ENCODE peak calls at places on chromosomes 6 and 20, in five cellular contexts. M is naive thymus-derived CD4-positive, alpha-beta T cell; K is pancreas; I is gastrocnemius medialis; E is dorsolateral prefrontal cortex. O is an unnamed sample.

GRCh38 chr20:23269954-23270353 is 80.6 kb upstream of the NXT1 start:
- DNase-seq in K (no peak), M (no peak), I (no peak), E (no peak), O (no peak)

GRCh38 chr6:100721256-100721655 is 159.9 kb downstream of the ASCC3 start:
- DNase-seq in E (no peak), M (no peak), I (no peak), K (no peak), O (no peak)

GRCh38 chr6:157148391-157149323 is 174.7 kb downstream of the TMEM242 start:
- DNase-seq in E (peak), M (no peak), I (no peak), K (no peak), O (peak)

GRCh38 chr20:58236612-58237317 is 8.3 kb upstream of the ANKRD60 start:
- DNase-seq in E (peak), M (peak), I (peak), K (peak), O (peak)

GRCh38 chr6:4350571-4351505 is 215.5 kb upstream of the ECI2 start:
- DNase-seq in M (no peak), K (no peak), I (no peak), E (no peak), O (no peak)

GRCh38 chr6:162719528-162719927 is 8.0 kb downstream of the PRKN start:
- DNase-seq in K (no peak), E (no peak), I (no peak), M (no peak), O (no peak)

GRCh38 chr6:30264731-30265130 is 51.5 kb upstream of the TRIM26 start:
- DNase-seq in I (no peak), M (no peak), E (peak), K (no peak), O (no peak)

GRCh38 chr6:147200711-147201110 is 3.5 kb upstream of the STXBP5 start:
- DNase-seq in K (no peak), I (no peak), M (no peak), E (no peak), O (no peak)

GRCh38 chr6:147479857-147480256 is 28.6 kb upstream of the SAMD5 start:
- DNase-seq in K (no peak), I (no peak), E (no peak), M (no peak), O (no peak)

GRCh38 chr20:19937651-19938420 is 79.3 kb upstream of the NAA20 start:
- DNase-seq in M (no peak), I (no peak), K (no peak), E (no peak), O (no peak)

GRCh38 chr6:10416863-10417641 is 2.2 kb upstream of the TFAP2A start:
- DNase-seq in I (no peak), E (no peak), K (no peak), M (no peak), O (no peak)

GRCh38 chr6:129186988-129187387 is 304.1 kb downstream of the LAMA2 start:
- DNase-seq in E (no peak), M (no peak), I (no peak), K (no peak), O (no peak)

GRCh38 chr6:110049696-110050465 is 71.8 kb downstream of the GPR6 start:
- DNase-seq in E (no peak), K (no peak), I (no peak), M (no peak), O (no peak)

GRCh38 chr6:11317885-11318771 is 85.7 kb upstream of the NEDD9 start:
- DNase-seq in M (no peak), E (peak), I (no peak), K (peak), O (peak)

GRCh38 chr6:6057442-6058053 is 50.8 kb upstream of the NRN1 start:
- DNase-seq in M (no peak), K (no peak), I (no peak), E (no peak), O (no peak)

GRCh38 chr20:18750735-18751134 is 62.8 kb upstream of the SCP2D1 start:
- DNase-seq in E (no peak), K (no peak), M (no peak), I (no peak), O (no peak)

GRCh38 chr20:62760536-62761057 is 35.7 kb upstream of the MRGBP start:
- DNase-seq in K (no peak), M (no peak), E (no peak), I (no peak), O (peak)

GRCh38 chr20:62977613-62978558 is 25.4 kb downstream of the SLC17A9 start:
- DNase-seq in E (no peak), M (peak), I (no peak), K (no peak), O (no peak)

GRCh38 chr6:125503181-125503580 is 201.4 kb upstream of the HDDC2 start:
- DNase-seq in I (no peak), E (no peak), K (no peak), M (no peak), O (no peak)

GRCh38 chr6:26659042-26659359 is 545 bp downstream of the ZNF322 start:
- DNase-seq in I (no peak), K (no peak), M (no peak), E (no peak), O (no peak)

GRCh38 chr20:19403549-19403948 is 191.1 kb downstream of the SLC24A3 start:
- DNase-seq in I (no peak), M (no peak), K (no peak), E (no peak), O (no peak)

GRCh38 chr6:64831680-64832079 is 875.3 kb downstream of the EYS start:
- DNase-seq in M (no peak), I (no peak), K (no peak), E (no peak), O (no peak)

GRCh38 chr6:3813150-3813780 is 35.9 kb upstream of the FAM50B start:
- DNase-seq in M (no peak), E (no peak), K (no peak), I (peak), O (peak)

GRCh38 chr6:170291271-170292110 is 613 bp upstream of the DLL1 start:
- DNase-seq in E (peak), M (no peak), I (no peak), K (no peak), O (peak)

GRCh38 chr20:14997791-14998190 is 660.4 kb upstream of the FLRT3 start:
- DNase-seq in K (no peak), I (no peak), M (no peak), E (no peak), O (no peak)

GRCh38 chr6:120511712-120512111 is 822.6 kb downstream of the TBC1D32 start:
- DNase-seq in M (no peak), I (no peak), K (no peak), E (no peak), O (no peak)

GRCh38 chr20:17925300-17925939 is 43.2 kb downstream of the SNX5 start:
- DNase-seq in K (no peak), M (no peak), I (no peak), E (no peak), O (no peak)

GRCh38 chr6:28543671-28544131 is 18.0 kb downstream of the GPX5 start:
- DNase-seq in E (no peak), I (no peak), K (no peak), M (no peak), O (no peak)

GRCh38 chr6:134103004-134103403 is 50.6 kb upstream of the SLC2A12 start:
- DNase-seq in E (no peak), M (no peak), K (no peak), I (no peak), O (no peak)

GRCh38 chr20:58546756-58547526 is 31.7 kb upstream of the APCDD1L start:
- DNase-seq in M (no peak), K (no peak), I (no peak), E (no peak), O (no peak)

GRCh38 chr6:110628330-110628729 is 151.9 kb upstream of the SLC22A16 start:
- DNase-seq in I (no peak), M (no peak), K (no peak), E (no peak), O (no peak)

GRCh38 chr20:60057866-60058807 is 99.9 kb downstream of the CDH26 start:
- DNase-seq in I (peak), E (peak), M (no peak), K (peak), O (peak)

GRCh38 chr6:15504581-15505350 is 158.1 kb downstream of the DTNBP1 start:
- DNase-seq in I (peak), E (peak), K (no peak), M (no peak), O (peak)

GRCh38 chr6:6002005-6002808 is 4.5 kb downstream of the NRN1 start:
- DNase-seq in I (no peak), M (peak), K (no peak), E (no peak), O (no peak)

GRCh38 chr6:10146723-10147451 is 268.0 kb downstream of the TFAP2A start:
- DNase-seq in K (no peak), I (no peak), M (no peak), E (peak), O (no peak)

GRCh38 chr6:88867841-88868558 is 95.4 kb downstream of the RNGTT start:
- DNase-seq in E (no peak), K (no peak), M (no peak), I (no peak), O (no peak)

GRCh38 chr20:38073307-38074010 is 39.9 kb downstream of the RPRD1B start:
- DNase-seq in E (no peak), K (peak), I (peak), M (no peak), O (peak)

GRCh38 chr6:170052991-170053821 is 237.7 kb downstream of the DLL1 start:
- DNase-seq in K (no peak), E (no peak), I (no peak), M (no peak), O (peak)

GRCh38 chr6:40347571-40348011 is 239.6 kb downstream of the LRFN2 start:
- DNase-seq in E (no peak), K (no peak), I (no peak), M (no peak), O (no peak)

DNA sequence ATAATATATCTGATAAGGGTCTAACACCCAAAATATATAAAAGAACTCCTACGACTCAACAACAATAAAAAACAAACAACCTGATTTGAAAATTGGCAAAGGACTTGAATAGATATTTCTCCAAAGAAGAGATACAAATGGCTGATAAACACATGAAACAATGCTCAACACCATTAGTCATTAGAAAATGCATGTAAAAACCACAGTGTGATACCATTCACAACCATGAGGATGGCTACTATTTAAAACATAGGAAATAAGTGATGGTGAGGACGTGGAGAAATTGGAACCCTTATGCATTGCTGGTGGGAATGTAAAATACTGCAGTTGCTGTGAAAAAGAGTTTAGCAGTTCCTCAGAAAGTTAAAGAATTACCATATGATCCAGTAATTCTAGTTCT is 41.4 kb downstream of the PTGIS start:
- DNase-seq in I (no peak), M (no peak), E (no peak), K (no peak), O (no peak)
- H3K27ac ChIP-seq in I (peak), M (no peak), E (no peak), K (no peak), O (peak)

GRCh38 chr20:32823078-32823477 is 3.3 kb downstream of the MAPRE1 start:
- DNase-seq in M (no peak), K (no peak), E (no peak), I (no peak), O (no peak)

GRCh38 chr20:32823737-32824588 is 4.2 kb downstream of the MAPRE1 start:
- DNase-seq in K (no peak), E (no peak), M (no peak), I (no peak), O (no peak)

GRCh38 chr20:32820000-32820697 is 395 bp downstream of the MAPRE1 start:
- DNase-seq in K (peak), M (no peak), E (no peak), I (peak), O (peak)

GRCh38 chr20:32822189-32822588 is 2.4 kb downstream of the MAPRE1 start:
- DNase-seq in I (no peak), K (no peak), M (no peak), E (no peak), O (no peak)

GRCh38 chr20:32820698-32821378 is 1.1 kb downstream of the MAPRE1 start:
- DNase-seq in K (no peak), M (no peak), I (no peak), E (no peak), O (no peak)
- H3K27ac ChIP-seq in K (peak), M (peak), I (peak), E (peak), O (peak)

DNA sequence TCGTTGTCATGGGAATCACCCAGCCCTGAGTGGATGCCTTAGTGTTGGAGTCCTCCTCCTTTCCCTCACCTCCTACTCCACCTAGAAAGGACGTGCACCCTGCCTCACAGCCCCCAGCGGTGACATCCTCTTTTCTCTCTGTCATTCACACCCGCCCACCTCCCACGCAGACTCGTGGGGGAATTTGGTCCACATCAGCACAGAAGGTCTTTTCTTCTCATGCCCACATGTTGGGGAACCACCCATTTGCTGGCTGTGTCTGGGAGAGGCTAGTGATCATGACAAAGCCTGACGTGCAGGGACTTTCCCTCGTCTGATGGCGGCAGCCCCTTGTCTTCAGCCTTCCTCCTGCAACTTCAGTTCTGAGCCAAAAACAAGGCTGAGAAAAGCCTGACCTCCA is 96.0 kb upstream of the CNKSR3 start:
- DNase-seq in K (no peak), M (no peak), E (no peak), I (no peak), O (no peak)
- H3K27ac ChIP-seq in K (no peak), M (no peak), E (no peak), I (no peak), O (no peak)

DNA sequence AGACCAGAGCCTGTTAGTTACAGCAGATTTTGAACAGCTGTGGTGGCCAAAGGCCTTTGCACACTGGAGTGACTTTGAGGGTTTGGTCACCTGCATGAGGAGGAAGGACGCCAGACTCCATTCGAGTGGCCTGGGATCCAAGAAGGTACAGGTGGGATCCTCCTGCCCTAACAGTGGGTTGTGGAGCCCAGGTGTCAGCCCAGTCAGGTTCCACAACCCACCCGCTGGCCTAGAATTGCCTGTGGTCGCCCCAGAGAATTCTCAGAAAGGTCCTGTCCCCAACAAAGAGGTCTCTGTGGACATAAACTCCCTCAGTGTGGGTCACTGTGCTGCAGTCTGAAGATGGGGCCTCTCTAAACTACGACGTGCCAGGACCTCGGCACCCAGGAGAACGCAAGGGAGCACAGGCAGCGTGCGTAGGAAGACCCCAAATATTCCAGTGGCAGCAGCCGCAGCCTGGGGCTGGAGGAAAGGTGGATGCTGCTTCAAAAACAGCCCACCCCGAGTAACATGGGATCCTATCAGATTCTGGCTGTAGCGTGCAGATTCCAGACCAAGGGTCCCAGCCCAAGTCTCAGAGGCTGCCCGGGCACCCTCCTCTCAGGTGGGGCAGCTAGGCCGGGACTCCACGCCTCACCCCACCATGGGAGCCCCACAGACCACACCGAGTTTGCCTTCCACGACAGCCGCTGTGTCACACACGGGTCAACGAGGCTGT is 16.0 kb downstream of the ACSS1 start:
- DNase-seq in K (no peak), I (no peak), E (no peak), M (no peak), O (peak)
- H3K27ac ChIP-seq in K (peak), I (peak), E (peak), M (peak), O (peak)

GRCh38 chr20:46652699-46653098 is 1.4 kb upstream of the SLC13A3 start:
- DNase-seq in E (no peak), M (no peak), K (no peak), I (no peak), O (no peak)
- H3K27ac ChIP-seq in E (no peak), M (no peak), K (no peak), I (no peak), O (no peak)

DNA sequence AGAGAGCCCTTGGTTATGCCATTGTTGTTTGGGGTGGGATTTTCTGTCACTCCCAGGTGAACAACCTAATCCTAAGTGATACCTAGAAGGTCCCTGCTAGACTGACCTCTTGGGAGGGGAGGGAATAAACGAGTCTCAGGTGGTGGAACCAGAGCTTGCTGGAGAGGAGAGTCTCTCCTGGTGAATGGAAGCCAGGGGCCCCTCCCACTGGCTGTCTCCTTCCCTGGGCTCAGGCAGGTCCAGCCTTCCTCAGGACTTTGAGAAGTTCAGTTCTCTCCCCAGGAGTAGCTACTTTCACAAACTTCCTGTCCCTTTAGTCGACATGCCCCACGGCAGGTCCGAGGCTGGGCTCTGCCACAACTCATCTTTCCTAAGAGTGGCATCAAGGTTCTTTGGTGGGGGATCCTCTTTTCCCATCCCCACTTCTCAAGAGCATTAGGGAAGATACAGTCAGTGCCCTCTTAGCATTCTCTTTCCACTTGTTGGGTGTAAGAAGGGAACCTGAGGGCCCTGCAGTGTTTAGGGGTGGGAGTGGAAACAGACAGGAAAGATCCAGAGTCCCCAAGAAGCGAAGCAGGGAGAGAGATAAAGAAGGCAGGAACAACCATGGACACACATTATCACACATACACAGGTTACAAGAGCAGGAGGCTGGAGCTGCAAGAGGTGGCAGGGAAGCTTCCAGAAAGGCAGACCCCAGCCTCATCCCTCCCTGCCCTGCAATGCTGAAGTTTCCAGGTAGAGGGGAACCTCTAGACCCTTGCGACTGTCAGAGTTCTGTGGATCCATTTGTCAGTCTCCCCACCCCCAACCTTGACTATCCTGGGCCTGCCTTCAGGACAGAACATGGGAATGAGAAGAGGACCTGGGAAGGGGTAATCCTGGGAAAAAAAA is 900 bp upstream of the GLP1R start:
- DNase-seq in I (no peak), E (no peak), M (no peak), K (no peak), O (no peak)
- H3K27ac ChIP-seq in I (no peak), E (no peak), M (no peak), K (no peak), O (no peak)

GRCh38 chr20:44422083-44422482 is 53.6 kb upstream of the TTPAL start:
- DNase-seq in M (no peak), E (no peak), I (no peak), K (no peak), O (no peak)
- H3K27ac ChIP-seq in M (no peak), E (no peak), I (no peak), K (no peak), O (no peak)